ENCODE peak calls at places on chromosomes 2 and 18, in six cellular contexts. J is stomach, N is tibial nerve, O is sigmoid colon, H is IMR-90, P is Peyer's patch. W is an unnamed sample.

GRCh38 chr2:55809875-55810620 is 113.5 kb downstream of the EFEMP1 start:
- DNase-seq in H (peak; percentile 19), N (no peak), O (peak; percentile 76), J (no peak), P (no peak), W (peak; percentile 57)

GRCh38 chr2:25161055-25161781 is 7.2 kb downstream of the POMC start:
- DNase-seq in H (peak; percentile 4), P (peak; percentile 60), N (peak; percentile 23), J (peak; percentile 44), O (peak; percentile 79), W (peak; percentile 54)

GRCh38 chr2:214482716-214483115 is 71.9 kb downstream of the VWC2L start:
- DNase-seq in O (no peak), N (no peak), J (no peak), H (no peak), P (no peak), W (no peak)

GRCh38 chr18:13312515-13312914 is 94.0 kb downstream of the LDLRAD4 start:
- DNase-seq in J (no peak), N (no peak), H (no peak), O (no peak), P (no peak), W (no peak)

GRCh38 chr2:43292851-43293743 is 66.7 kb upstream of the ZFP36L2 start:
- DNase-seq in J (no peak), H (no peak), P (no peak), O (no peak), N (no peak), W (no peak)

GRCh38 chr2:95007822-95008221 is 17.7 kb upstream of the MAL start:
- DNase-seq in H (no peak), N (no peak), J (no peak), P (peak; percentile 18), O (peak; percentile 80), W (no peak)

GRCh38 chr2:149291881-149292280 is 38.5 kb upstream of the LYPD6 start:
- DNase-seq in J (no peak), O (no peak), P (no peak), N (no peak), H (no peak), W (no peak)

GRCh38 chr2:80054339-80054675 is 250.2 kb downstream of the LRRTM1 start:
- DNase-seq in O (no peak), P (no peak), J (no peak), N (no peak), H (peak; percentile 26), W (no peak)

GRCh38 chr2:236939751-236940229 is 145.9 kb upstream of the COPS8 start:
- DNase-seq in N (no peak), J (no peak), P (no peak), H (no peak), O (no peak), W (peak; percentile 39)

GRCh38 chr2:95314964-95315611 is 17.9 kb downstream of the KCNIP3 start:
- DNase-seq in N (no peak), O (no peak), J (peak; percentile 65), P (no peak), H (peak; percentile 7), W (peak; percentile 69)

GRCh38 chr2:97764559-97765263 is 51.3 kb downstream of the ZAP70 start:
- DNase-seq in O (no peak), H (no peak), J (no peak), N (no peak), P (no peak), W (no peak)

GRCh38 chr2:71471276-71471675 is 17.9 kb downstream of the DYSF start:
- DNase-seq in O (no peak), P (no peak), H (peak; percentile 59), J (no peak), N (no peak), W (no peak)

GRCh38 chr2:201220102-201220570 is 37.2 kb downstream of the CASP10 start:
- DNase-seq in H (no peak), N (no peak), O (no peak), J (peak; percentile 45), P (no peak), W (no peak)

GRCh38 chr2:110647777-110648176 is 30.1 kb downstream of the BUB1 start:
- DNase-seq in N (no peak), H (no peak), J (no peak), P (no peak), O (no peak), W (no peak)

GRCh38 chr2:38109732-38110181 is 33.8 kb upstream of the CYP1B1 start:
- DNase-seq in J (no peak), H (no peak), N (no peak), P (no peak), O (no peak), W (no peak)

GRCh38 chr2:108970369-108970768 is 18.7 kb downstream of the EDAR start:
- DNase-seq in O (no peak), J (no peak), N (no peak), H (no peak), P (peak; percentile 76), W (no peak)

GRCh38 chr18:49495074-49495473 is 8.0 kb upstream of the C18orf32 start:
- DNase-seq in P (no peak), H (no peak), J (no peak), O (no peak), N (no peak), W (no peak)

GRCh38 chr2:28420717-28421116 is 28.1 kb downstream of the FOSL2 start:
- DNase-seq in H (no peak), O (peak; percentile 56), P (no peak), N (no peak), J (no peak), W (no peak)

GRCh38 chr2:28422903-28423741 is 30.5 kb downstream of the FOSL2 start:
- DNase-seq in N (no peak), O (peak; percentile 60), P (peak; percentile 41), J (no peak), H (no peak), W (no peak)

GRCh38 chr2:28415715-28416114 is 23.1 kb downstream of the FOSL2 start:
- DNase-seq in P (no peak), O (no peak), N (no peak), J (no peak), H (no peak), W (no peak)

GRCh38 chr2:28423856-28424605 is 31.4 kb downstream of the FOSL2 start:
- DNase-seq in H (peak; percentile 44), J (peak; percentile 45), P (peak; percentile 40), N (no peak), O (peak; percentile 62), W (no peak)

DNA sequence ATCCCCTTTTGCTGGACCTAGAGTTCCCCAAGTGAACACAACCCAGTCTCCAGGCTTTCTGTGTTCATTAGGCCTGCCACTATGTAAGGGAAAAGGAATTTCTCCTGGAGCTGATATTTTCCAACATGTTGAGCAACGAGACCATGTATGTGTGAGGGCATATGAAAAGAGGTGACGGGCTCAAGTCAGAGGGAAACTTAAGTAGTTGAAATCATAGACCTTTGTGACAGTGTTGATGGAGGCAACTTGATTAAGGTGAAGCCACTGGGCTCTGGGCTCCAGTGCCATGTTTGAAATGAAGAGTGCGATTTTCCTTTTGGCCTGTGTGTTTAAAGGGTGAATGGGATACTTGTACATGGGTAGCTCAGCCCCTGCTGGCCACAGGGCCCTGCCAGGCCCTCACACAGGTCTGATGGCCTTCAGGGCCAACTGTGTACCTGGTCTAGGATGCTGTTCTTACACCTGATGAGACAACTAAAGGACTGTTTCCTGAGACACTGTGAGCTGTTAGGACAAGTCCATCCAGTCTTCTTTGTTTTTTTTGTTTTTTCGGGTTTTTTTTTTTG is 27.1 kb downstream of the FOSL2 start:
- DNase-seq in P (no peak), N (no peak), J (no peak), O (peak; percentile 32), H (peak; percentile 34), W (no peak)
- TF ChIP-seq POLR2A in P (no peak), N (no peak), J (no peak), O (no peak), H (no peak), W (no peak)

GRCh38 chr18:44723366-44723765 is 42.7 kb downstream of the SETBP1 start:
- DNase-seq in P (no peak), O (no peak), H (no peak), J (no peak), N (no peak), W (no peak)
- TF ChIP-seq CTCF in P (no peak), O (no peak), H (no peak), J (no peak), N (no peak), W (no peak)

GRCh38 chr2:60552096-60552850 is 1.2 kb downstream of the BCL11A start:
- DNase-seq in N (no peak), H (no peak), J (no peak), P (peak; percentile 74), O (peak; percentile 66), W (no peak)

GRCh38 chr2:60551241-60552095 is 2.0 kb downstream of the BCL11A start:
- DNase-seq in P (peak; percentile 67), H (no peak), J (peak; percentile 55), N (no peak), O (peak; percentile 83), W (peak; percentile 58)

GRCh38 chr2:60549250-60550150 is 4.0 kb downstream of the BCL11A start:
- DNase-seq in J (no peak), N (no peak), P (peak; percentile 73), H (no peak), O (peak; percentile 65), W (no peak)

GRCh38 chr2:60550151-60550983 is 3.1 kb downstream of the BCL11A start:
- DNase-seq in N (no peak), O (peak; percentile 89), J (peak; percentile 79), H (peak; percentile 82), P (peak; percentile 82), W (peak; percentile 68)

DNA sequence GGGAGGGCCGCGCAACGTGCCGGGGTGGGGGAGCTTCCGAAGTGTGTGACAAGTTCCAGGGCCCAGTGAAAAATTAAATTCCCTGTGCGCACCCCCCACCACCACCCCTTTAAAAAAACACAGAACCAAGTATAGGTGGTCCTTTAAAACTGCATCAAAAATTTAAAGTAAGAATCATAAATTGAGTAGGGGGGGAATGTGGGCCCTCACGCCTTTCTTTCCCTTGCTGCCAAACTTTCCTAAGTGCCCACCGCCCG is 2.5 kb downstream of the BCL11A start:
- DNase-seq in J (no peak), N (no peak), H (no peak), P (no peak), O (no peak), W (no peak)
- H3K4me3 ChIP-seq in J (peak overlapping the region; percentile 85), N (peak overlapping the region; percentile 59), H (no peak overlapping the region), P (peak overlapping the region; percentile 79), O (peak overlapping the region; percentile 80), W (no peak overlapping the region)

GRCh38 chr2:227808936-227809335 is 4.7 kb upstream of the CCL20 start:
- DNase-seq in J (no peak), O (no peak), H (no peak), N (no peak), P (no peak), W (no peak)

GRCh38 chr2:227802882-227803281 is 10.8 kb upstream of the CCL20 start:
- DNase-seq in O (no peak), P (no peak), N (no peak), H (no peak), J (no peak), W (no peak)

GRCh38 chr2:227805578-227805977 is 8.1 kb upstream of the CCL20 start:
- DNase-seq in O (no peak), N (no peak), H (no peak), P (no peak), J (no peak), W (no peak)

GRCh38 chr2:227799202-227799601 is 14.4 kb upstream of the CCL20 start:
- DNase-seq in N (no peak), J (peak; percentile 35), O (no peak), P (no peak), H (no peak), W (no peak)

DNA sequence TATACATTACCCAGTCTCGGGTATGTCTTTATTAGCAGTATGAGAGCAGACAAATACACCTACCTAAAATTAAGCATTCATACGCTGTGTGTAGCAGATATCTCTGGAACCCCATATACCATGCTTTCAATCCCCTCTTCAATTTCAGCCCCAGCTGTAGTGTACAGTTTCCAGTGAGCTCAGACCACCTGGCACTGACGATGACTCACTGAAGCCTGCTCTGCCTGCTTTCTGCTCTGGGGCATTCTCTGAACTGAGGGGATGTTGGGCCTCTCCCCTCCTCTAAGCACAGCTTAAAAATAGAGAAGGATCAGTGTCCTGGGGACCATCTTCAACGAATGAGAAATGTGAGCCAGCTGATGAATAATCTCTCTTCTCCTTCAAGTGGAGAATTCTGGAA is 8.7 kb upstream of the CCL20 start:
- DNase-seq in N (no peak), J (no peak), H (peak; percentile 29), O (no peak), P (no peak), W (no peak)
- TF ChIP-seq POLR2A in N (no peak), J (no peak), H (no peak), O (no peak), P (no peak), W (no peak)